ENCODE peak calls at places on chromosome 19, in seven cellular contexts. X is thoracic aorta; Q is GM23338; B is CD4-positive, alpha-beta T cell; G is lower leg skin; D is glutamatergic neuron; K is AG09309. R is an unnamed sample.
A peak's percentile ranks its signal among the peaks of the same experiment; 100 is the strongest.

GRCh38 chr19:56423985-56424353 is 19.8 kb downstream of the ZNF583 start:
- DNase-seq in X (no peak), Q (no peak), B (no peak), G (no peak), D (no peak), K (no peak), R (no peak)

GRCh38 chr19:19750131-19750841 is 17.4 kb upstream of the ZNF14 start:
- DNase-seq in X (no peak), Q (no peak), B (no peak), G (peak; percentile 17), D (no peak), K (no peak), R (no peak)

GRCh38 chr19:58572818-58573657 is at the start of gene MZF1:
- DNase-seq in X (peak; percentile 100), Q (peak; percentile 100), B (peak; percentile 100), G (peak; percentile 100), D (peak; percentile 99), K (peak; percentile 100), R (peak; percentile 100)

GRCh38 chr19:1468274-1469199 is 10.5 kb downstream of the C19orf25 start:
- DNase-seq in X (no peak), Q (no peak), B (no peak), G (no peak), D (peak; percentile 55), K (no peak), R (no peak)

GRCh38 chr19:2461751-2462634 is 5.2 kb upstream of the LMNB2 start:
- DNase-seq in X (no peak), Q (peak; percentile 80), B (peak; percentile 61), G (peak; percentile 89), D (peak; percentile 63), K (no peak), R (no peak)

GRCh38 chr19:17333611-17334413 is 843 bp downstream of the ANO8 start:
- DNase-seq in X (no peak), Q (peak; percentile 74), B (peak; percentile 73), G (no peak), D (no peak), K (no peak), R (no peak)

GRCh38 chr19:18520848-18521691 is 800 bp downstream of the ELL start:
- DNase-seq in X (no peak), Q (peak; percentile 38), B (peak; percentile 38), G (no peak), D (peak; percentile 26), K (no peak), R (no peak)

GRCh38 chr19:13051581-13052165 is 51.0 kb downstream of the LYL1 start:
- DNase-seq in X (no peak), Q (peak; percentile 95), B (no peak), G (peak; percentile 92), D (peak; percentile 83), K (no peak), R (no peak)

GRCh38 chr19:55467236-55468053 is 2.9 kb upstream of the C19orf85 start:
- DNase-seq in X (no peak), Q (peak; percentile 80), B (peak; percentile 73), G (no peak), D (peak; percentile 80), K (no peak), R (peak; percentile 77)

GRCh38 chr19:47598407-47599349 is 10.3 kb upstream of the BICRA start:
- DNase-seq in X (peak; percentile 55), Q (peak; percentile 97), B (no peak), G (peak; percentile 89), D (no peak), K (peak; percentile 94), R (peak; percentile 79)

GRCh38 chr19:3656747-3657394 is 30.3 kb upstream of the CACTIN start:
- DNase-seq in X (no peak), Q (no peak), B (no peak), G (no peak), D (no peak), K (no peak), R (no peak)

GRCh38 chr19:15299568-15300409 is 32.5 kb downstream of the BRD4 start:
- DNase-seq in X (no peak), Q (no peak), B (no peak), G (no peak), D (no peak), K (peak; percentile 70), R (no peak)

GRCh38 chr19:38736413-38737280 is 7.6 kb downstream of the CAPN12 start:
- DNase-seq in X (no peak), Q (peak; percentile 95), B (peak; percentile 72), G (no peak), D (no peak), K (no peak), R (no peak)

GRCh38 chr19:13996928-13997636 is 9.0 kb downstream of the RFX1 start:
- DNase-seq in X (no peak), Q (no peak), B (no peak), G (no peak), D (no peak), K (no peak), R (no peak)

GRCh38 chr19:9406798-9407352 is 28.5 kb downstream of the ZNF266 start:
- DNase-seq in X (no peak), Q (peak; percentile 6), B (peak; percentile 43), G (no peak), D (no peak), K (peak; percentile 46), R (peak; percentile 65)

GRCh38 chr19:42401365-42402303 is 11.5 kb upstream of the CNFN start:
- DNase-seq in X (no peak), Q (peak; percentile 96), B (peak; percentile 82), G (peak; percentile 97), D (peak; percentile 91), K (peak; percentile 32), R (no peak)

DNA sequence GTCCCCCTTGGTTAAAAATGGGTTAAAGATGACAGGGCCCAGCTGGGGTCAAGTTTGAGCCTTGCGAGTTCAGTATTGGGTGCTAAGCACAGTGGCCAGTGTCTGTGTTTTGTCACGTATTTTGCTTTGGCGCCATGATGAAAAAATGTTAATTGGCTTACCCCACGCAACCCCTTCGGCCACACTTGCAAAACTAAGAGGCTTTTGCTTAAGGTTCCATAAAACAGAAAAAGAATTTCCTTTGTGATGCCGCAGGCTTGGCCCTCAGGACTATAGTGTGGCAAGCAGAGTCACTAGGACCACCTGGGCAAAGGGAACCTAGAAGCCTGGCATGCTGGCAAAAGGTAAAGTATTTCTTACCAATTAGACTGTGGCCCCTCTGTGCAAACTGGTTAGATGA is 20.7 kb downstream of the DPRX start:
- DNase-seq in X (no peak), Q (no peak), B (no peak), G (no peak), D (no peak), K (no peak), R (no peak)
- TF ChIP-seq CTCF in X (no peak), Q (no peak), B (no peak), G (no peak), D (no peak), K (no peak), R (no peak)

GRCh38 chr19:45295873-45296272 is 26.8 kb downstream of the CKM start:
- DNase-seq in X (no peak), Q (no peak), B (no peak), G (no peak), D (no peak), K (no peak), R (no peak)
- TF ChIP-seq CTCF in X (no peak), Q (no peak), B (no peak), G (no peak), D (no peak), K (no peak), R (no peak)

GRCh38 chr19:52464798-52465470 is 11.6 kb downstream of the ZNF578 start:
- DNase-seq in X (no peak), Q (peak; percentile 94), B (no peak), G (no peak), D (no peak), K (no peak), R (no peak)
- TF ChIP-seq CTCF in X (no peak), Q (peak; percentile 87), B (no peak), G (no peak), D (peak; percentile 20), K (no peak), R (no peak)

DNA sequence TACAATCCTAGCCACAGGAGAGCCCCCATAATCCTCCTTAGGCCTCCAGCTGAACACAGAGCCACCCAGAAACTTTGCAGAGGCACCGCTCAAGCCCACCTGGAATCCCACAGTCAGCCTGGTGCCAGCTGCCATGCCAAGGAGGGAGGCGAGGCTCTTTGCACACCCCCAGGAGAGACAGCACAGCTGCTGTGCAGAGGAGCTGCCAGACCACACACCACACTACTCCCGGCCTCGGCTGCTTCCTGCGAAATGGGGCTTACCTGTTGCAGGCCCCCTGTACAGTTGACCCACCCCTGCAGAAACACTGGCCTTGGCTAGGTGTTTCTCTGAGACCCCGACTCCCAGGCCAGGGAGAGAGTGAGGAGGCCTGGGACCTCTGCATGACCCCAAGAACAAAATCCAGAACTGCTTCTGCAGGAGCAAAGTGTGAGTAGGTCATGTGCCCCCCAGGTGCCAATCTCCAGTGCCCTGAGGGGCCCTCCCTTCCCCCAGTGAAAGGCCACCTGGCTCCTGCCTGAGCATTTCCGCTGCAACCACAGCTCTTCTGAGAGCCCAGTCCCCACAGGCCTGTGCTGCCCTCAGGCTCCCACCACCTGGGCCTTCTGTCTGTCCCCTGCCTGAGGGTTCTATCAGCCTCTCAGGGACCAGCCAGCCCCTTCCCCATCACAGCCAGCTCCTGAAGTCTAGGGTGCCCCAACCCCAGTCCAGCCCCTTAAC is 580.4 kb downstream of the UQCRFS1 start:
- DNase-seq in X (no peak), Q (no peak), B (no peak), G (no peak), D (no peak), K (no peak), R (no peak)
- TF ChIP-seq CTCF in X (no peak), Q (no peak), B (no peak), G (no peak), D (no peak), K (no peak), R (no peak)